ENCODE peak calls at places on chromosomes 1 and 21, in nine cellular contexts. G is MM.1S, Q is endothelial cell of umbilical vein, T is SK-N-MC, K is K562, E is mammary epithelial cell, X is HCT116, R is fibroblast of lung, H is neural progenitor cell. V is an unnamed sample.

GRCh38 chr1:180228648-180229482 is 1.2 kb upstream of the LHX4 start:
- DNase-seq in K (peak; percentile 63), E (no peak), T (no peak), G (no peak), R (no peak), H (peak; percentile 61), X (no peak), Q (no peak), V (no peak)

GRCh38 chr1:168236836-168237611 is 11.2 kb downstream of the SFT2D2 start:
- DNase-seq in X (no peak), G (no peak), H (no peak), K (no peak), T (no peak), R (peak; percentile 55), Q (no peak), E (peak; percentile 75), V (no peak)

GRCh38 chr1:228921473-228921872 is 186.2 kb downstream of the RHOU start:
- DNase-seq in Q (no peak), X (no peak), K (no peak), R (no peak), H (no peak), T (no peak), E (no peak), G (no peak), V (no peak)

GRCh38 chr1:247286134-247286670 is 30.3 kb downstream of the VN1R5 start:
- DNase-seq in X (no peak), Q (no peak), H (no peak), K (no peak), G (no peak), R (no peak), E (no peak), T (no peak), V (no peak)

GRCh38 chr1:147541672-147542548 is 609 bp downstream of the BCL9 start:
- DNase-seq in T (no peak), H (peak; percentile 82), R (peak; percentile 64), G (peak; percentile 34), E (no peak), K (no peak), Q (no peak), X (no peak), V (peak; percentile 68)

GRCh38 chr1:104720701-104721100 is 971.0 kb downstream of the AMY1C start:
- DNase-seq in X (no peak), G (no peak), E (no peak), H (no peak), K (no peak), Q (no peak), R (no peak), T (no peak), V (peak; percentile 4)

GRCh38 chr21:44059710-44060109 is 47.5 kb upstream of the PWP2 start:
- DNase-seq in G (no peak), X (no peak), H (no peak), K (no peak), T (no peak), E (no peak), Q (no peak), R (no peak), V (no peak)

GRCh38 chr1:241817331-241817792 is 30.6 kb upstream of the EXO1 start:
- DNase-seq in H (no peak), T (no peak), R (peak; percentile 91), Q (no peak), X (no peak), K (no peak), E (peak; percentile 39), G (no peak), V (no peak)

GRCh38 chr1:212606734-212607205 is 1.8 kb upstream of the ATF3 start:
- DNase-seq in K (peak; percentile 56), T (no peak), E (peak; percentile 78), Q (no peak), G (peak; percentile 74), H (peak; percentile 28), R (no peak), X (no peak), V (peak; percentile 19)

GRCh38 chr1:87706198-87706597 is 377.5 kb downstream of the LMO4 start:
- DNase-seq in K (no peak), Q (no peak), G (no peak), R (peak; percentile 59), T (no peak), X (no peak), E (no peak), H (no peak), V (no peak)

GRCh38 chr1:8004803-8005573 is 21.1 kb downstream of the ERRFI1 start:
- DNase-seq in Q (peak; percentile 71), E (peak; percentile 99), T (no peak), R (peak; percentile 95), X (no peak), G (no peak), H (no peak), K (peak; percentile 58), V (peak; percentile 70)

GRCh38 chr1:38041941-38042834 is 4.4 kb downstream of the POU3F1 start:
- DNase-seq in T (no peak), E (no peak), G (no peak), R (no peak), H (peak; percentile 88), X (no peak), K (no peak), Q (no peak), V (no peak)

GRCh38 chr1:26165126-26165892 is 3.5 kb downstream of the C1orf232 start:
- DNase-seq in Q (no peak), R (no peak), K (no peak), H (no peak), E (no peak), T (no peak), G (no peak), X (no peak), V (no peak)

GRCh38 chr1:238589843-238590435 is 699.2 kb upstream of the ZP4 start:
- DNase-seq in E (no peak), Q (no peak), K (no peak), T (no peak), R (peak; percentile 61), H (no peak), X (no peak), G (no peak), V (no peak)

GRCh38 chr1:117611121-117611601 is 5.3 kb downstream of the TENT5C start:
- DNase-seq in K (peak; percentile 49), R (no peak), Q (no peak), T (no peak), G (peak; percentile 44), X (no peak), E (no peak), H (no peak), V (no peak)

GRCh38 chr1:117608758-117609157 is 2.9 kb downstream of the TENT5C start:
- DNase-seq in H (no peak), T (no peak), X (no peak), E (no peak), G (peak; percentile 31), R (no peak), K (no peak), Q (no peak), V (no peak)

GRCh38 chr1:117610036-117610435 is 4.2 kb downstream of the TENT5C start:
- DNase-seq in G (no peak), Q (no peak), H (no peak), X (no peak), T (no peak), E (no peak), K (no peak), R (no peak), V (no peak)

GRCh38 chr1:117608213-117608612 is 2.4 kb downstream of the TENT5C start:
- DNase-seq in T (no peak), X (no peak), E (no peak), Q (no peak), H (no peak), G (peak; percentile 35), K (no peak), R (no peak), V (no peak)

GRCh38 chr1:117609471-117609911 is 3.6 kb downstream of the TENT5C start:
- DNase-seq in K (no peak), Q (no peak), X (no peak), H (no peak), R (no peak), T (no peak), G (peak; percentile 59), E (no peak), V (no peak)
- H3K4me3 ChIP-seq in K (no peak overlapping the region), Q (no peak overlapping the region), X (no peak overlapping the region), H (no peak overlapping the region), R (peak overlapping the region; percentile 8), T (no peak overlapping the region), G (peak overlapping the region; percentile 94), E (no peak overlapping the region), V (no peak overlapping the region)

GRCh38 chr21:29182674-29183073 is 52.2 kb downstream of the MAP3K7CL start:
- DNase-seq in X (no peak), K (no peak), H (no peak), Q (no peak), T (no peak), E (no peak), R (no peak), G (no peak), V (no peak)

GRCh38 chr21:29184047-29184446 is 53.6 kb downstream of the MAP3K7CL start:
- DNase-seq in E (no peak), G (no peak), K (no peak), H (no peak), X (no peak), T (no peak), Q (no peak), R (no peak), V (no peak)

GRCh38 chr21:29178936-29179335 is 48.5 kb downstream of the MAP3K7CL start:
- DNase-seq in Q (no peak), K (no peak), X (no peak), T (no peak), R (no peak), H (no peak), E (no peak), G (no peak), V (no peak)

GRCh38 chr21:29179503-29179902 is 49.1 kb downstream of the MAP3K7CL start:
- DNase-seq in G (no peak), H (no peak), K (no peak), Q (no peak), T (no peak), E (no peak), X (no peak), R (no peak), V (no peak)

GRCh38 chr21:29181799-29182470 is 51.5 kb downstream of the MAP3K7CL start:
- DNase-seq in X (peak; percentile 36), T (no peak), R (peak; percentile 95), H (no peak), Q (peak; percentile 90), E (peak; percentile 64), G (peak; percentile 30), K (no peak), V (peak; percentile 72)
- H3K27ac ChIP-seq in X (peak overlapping the region; percentile 60), T (no peak overlapping the region), R (peak overlapping the region; percentile 97), H (no peak overlapping the region), Q (peak overlapping the region; percentile 99), E (peak overlapping the region; percentile 95), G (peak overlapping the region; percentile 42), K (no peak overlapping the region), V (peak overlapping the region; percentile 64)

GRCh38 chr1:203217668-203218067 is 11.8 kb downstream of the CHIT1 start:
- DNase-seq in K (no peak), G (no peak), E (no peak), Q (no peak), T (no peak), R (no peak), H (no peak), X (no peak), V (no peak)
- TF ChIP-seq EZH2 in K (no peak), G (no peak), E (no peak), Q (no peak), T (no peak), R (no peak), H (no peak), X (no peak), V (no peak)

GRCh38 chr1:41517039-41517438 is 32.6 kb upstream of the EDN2 start:
- DNase-seq in K (no peak), E (no peak), R (no peak), T (no peak), G (peak; percentile 75), Q (no peak), X (no peak), H (no peak), V (no peak)
- H3K4me3 ChIP-seq in K (no peak overlapping the region), E (no peak overlapping the region), R (no peak overlapping the region), T (no peak overlapping the region), G (peak overlapping the region; percentile 71), Q (no peak overlapping the region), X (no peak overlapping the region), H (no peak overlapping the region), V (no peak overlapping the region)